ENCODE peak calls at places on chromosomes 2 and 18, in six cellular contexts. C is lung, D is GM23338, J is Peyer's patch, I is HepG2, X is keratinocyte. O is an unnamed sample. For H3K4me1, the result is how much of the 10 kb centered on the place peaks cover.

GRCh38 chr18:52288403-52289004 is 51.5 kb upstream of the DCC start:
- DNase-seq in C (no peak), D (peak), J (peak), I (peak), X (no peak), O (no peak)

GRCh38 chr2:163709270-163709669 is 26.5 kb downstream of the FIGN start:
- DNase-seq in C (no peak), D (no peak), J (no peak), I (no peak), X (no peak), O (no peak)

GRCh38 chr2:181268174-181268867 is 188.9 kb upstream of the ITGA4 start:
- DNase-seq in C (no peak), D (no peak), J (no peak), I (no peak), X (no peak), O (no peak)

GRCh38 chr2:217989221-217989948 is 13.4 kb downstream of the TNS1 start:
- DNase-seq in C (no peak), D (no peak), J (peak), I (no peak), X (no peak), O (no peak)

GRCh38 chr2:58640042-58640441 is 398.9 kb upstream of the FANCL start:
- DNase-seq in C (no peak), D (peak), J (no peak), I (no peak), X (no peak), O (no peak)

GRCh38 chr2:186726938-186727337 is 33.1 kb downstream of the FAM171B start:
- DNase-seq in C (no peak), D (no peak), J (no peak), I (no peak), X (no peak), O (no peak)

GRCh38 chr2:239433777-239434396 is 33.1 kb upstream of the HDAC4 start:
- DNase-seq in C (no peak), D (no peak), J (no peak), I (no peak), X (no peak), O (peak)

GRCh38 chr18:43279015-43279758 is 1.9 kb upstream of the SYT4 start:
- DNase-seq in C (no peak), D (peak), J (no peak), I (peak), X (no peak), O (no peak)

GRCh38 chr18:54558609-54559585 is 32.1 kb upstream of the DYNAP start:
- DNase-seq in C (no peak), D (peak), J (no peak), I (peak), X (no peak), O (no peak)

GRCh38 chr2:33069894-33070651 is 123.3 kb downstream of the LTBP1 start:
- DNase-seq in C (no peak), D (no peak), J (no peak), I (peak), X (peak), O (no peak)

GRCh38 chr18:48889115-48889941 is 61.4 kb downstream of the SMAD7 start:
- DNase-seq in C (no peak), D (peak), J (peak), I (no peak), X (no peak), O (no peak)

GRCh38 chr2:237011196-237011595 is 74.5 kb upstream of the COPS8 start:
- DNase-seq in C (no peak), D (no peak), J (no peak), I (no peak), X (no peak), O (no peak)

GRCh38 chr2:240426797-240427721 is 8.4 kb upstream of the GPC1 start:
- DNase-seq in C (no peak), D (no peak), J (peak), I (no peak), X (no peak), O (no peak)

GRCh38 chr2:133146893-133147292 is 421.4 kb downstream of the NCKAP5 start:
- DNase-seq in C (no peak), D (no peak), J (no peak), I (no peak), X (no peak), O (no peak)

GRCh38 chr2:123840614-123841013 is 184.5 kb upstream of the CNTNAP5 start:
- DNase-seq in C (no peak), D (no peak), J (no peak), I (no peak), X (no peak), O (no peak)

GRCh38 chr2:190343500-190344274 is at the start of gene INPP1:
- DNase-seq in C (peak), D (peak), J (peak), I (no peak), X (no peak), O (no peak)

GRCh38 chr2:6184532-6185302 is 492.5 kb downstream of the SOX11 start:
- DNase-seq in C (no peak), D (no peak), J (no peak), I (peak), X (no peak), O (no peak)

GRCh38 chr2:167333245-167333644 is 445.0 kb downstream of the XIRP2 start:
- DNase-seq in C (no peak), D (peak), J (no peak), I (no peak), X (no peak), O (no peak)

GRCh38 chr2:190099890-190100289 is 37.4 kb upstream of the MSTN start:
- DNase-seq in C (no peak), D (no peak), J (no peak), I (no peak), X (no peak), O (no peak)

GRCh38 chr2:65700004-65700651 is 267.7 kb upstream of the SPRED2 start:
- DNase-seq in C (no peak), D (no peak), J (no peak), I (no peak), X (no peak), O (no peak)

GRCh38 chr18:63155169-63155852 is 164.3 kb downstream of the BCL2 start:
- DNase-seq in C (peak), D (peak), J (peak), I (peak), X (no peak), O (no peak)

GRCh38 chr18:63152096-63152495 is 167.5 kb downstream of the BCL2 start:
- DNase-seq in C (no peak), D (no peak), J (no peak), I (no peak), X (no peak), O (no peak)

GRCh38 chr18:63152791-63153190 is 166.8 kb downstream of the BCL2 start:
- DNase-seq in C (no peak), D (no peak), J (no peak), I (no peak), X (no peak), O (no peak)

GRCh38 chr18:63155910-63156773 is 163.4 kb downstream of the BCL2 start:
- DNase-seq in C (no peak), D (no peak), J (no peak), I (no peak), X (no peak), O (no peak)

DNA sequence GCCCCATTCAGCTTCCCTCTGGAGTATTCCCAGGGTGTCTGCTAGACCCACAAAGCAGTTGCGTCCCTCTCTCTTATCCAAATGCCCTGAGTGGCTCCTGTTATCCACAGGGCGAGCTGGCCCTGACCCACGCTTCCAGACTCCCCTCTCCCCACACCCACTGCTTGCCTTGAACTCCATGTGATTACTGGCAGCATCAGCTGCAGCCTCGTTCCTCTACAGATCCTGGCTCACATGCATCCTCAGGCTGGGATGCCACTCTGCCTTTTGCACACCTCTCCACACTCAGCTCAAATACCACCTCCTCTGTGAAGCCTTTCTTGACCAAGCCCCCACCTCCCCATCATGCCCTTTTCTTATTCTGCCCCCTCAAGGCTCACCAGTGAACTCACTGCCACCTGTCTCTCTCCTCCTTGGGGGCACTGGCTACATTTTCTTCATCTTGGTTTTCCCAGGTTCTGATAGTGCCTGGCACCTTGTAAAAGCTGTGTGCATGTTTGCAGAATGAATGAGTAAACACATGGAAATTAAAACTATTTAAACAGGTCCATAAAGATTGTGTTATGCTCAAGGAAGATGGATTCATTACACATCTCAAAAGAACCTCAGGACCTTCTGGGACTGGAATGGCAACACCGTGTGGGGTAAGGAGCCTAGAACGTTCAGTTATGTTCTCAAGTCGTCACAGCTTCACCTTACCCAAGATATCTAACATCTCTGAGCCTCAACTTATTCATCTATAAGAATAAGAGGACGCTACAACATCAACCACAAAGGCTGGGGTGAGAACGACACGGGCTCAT is 165.0 kb downstream of the BCL2 start:
- DNase-seq in C (no peak), D (no peak), J (no peak), I (no peak), X (no peak), O (no peak)
- H3K4me1 ChIP-seq in C (under half), D (under half), J (under half), I (under half), X (under half), O (under half)

GRCh38 chr18:62757399-62758010 is 42.2 kb downstream of the PHLPP1 start:
- DNase-seq in C (no peak), D (no peak), J (no peak), I (no peak), X (no peak), O (no peak)
- H3K4me1 ChIP-seq in C (under half), D (half or more), J (under half), I (under half), X (half or more), O (under half)

GRCh38 chr2:205637779-205638503 is 44.4 kb upstream of the NRP2 start:
- DNase-seq in C (no peak), D (no peak), J (no peak), I (no peak), X (no peak), O (no peak)
- H3K4me1 ChIP-seq in C (under half), D (under half), J (under half), I (under half), X (under half), O (under half)

DNA sequence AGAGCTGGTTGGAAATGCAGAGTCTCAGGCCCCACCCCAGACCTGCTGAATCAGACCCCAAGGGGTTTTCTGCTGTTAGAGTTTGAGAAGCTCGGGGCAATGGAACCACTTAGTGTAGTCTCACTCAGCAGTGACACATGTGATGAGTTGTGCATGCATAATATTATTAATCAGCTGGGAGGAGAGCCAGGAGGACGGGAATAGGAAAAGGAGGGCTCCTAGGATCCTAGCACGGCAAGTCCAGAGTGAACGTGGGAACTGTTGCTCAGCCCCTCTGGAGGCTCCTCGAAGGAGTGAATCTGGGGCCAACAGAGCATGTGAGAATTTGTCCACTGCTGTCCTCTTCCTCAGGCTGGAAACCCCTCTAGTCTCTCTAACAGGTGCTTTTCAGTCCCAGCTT is 87.1 kb downstream of the HS1BP3 start:
- DNase-seq in C (no peak), D (no peak), J (peak), I (no peak), X (peak), O (no peak)
- H3K4me1 ChIP-seq in C (under half), D (under half), J (under half), I (half or more), X (under half), O (under half)

GRCh38 chr2:169073211-169073971 is 4.0 kb downstream of the DHRS9 start:
- DNase-seq in C (no peak), D (no peak), J (no peak), I (no peak), X (no peak), O (no peak)

GRCh38 chr2:169073972-169074751 is 4.8 kb downstream of the DHRS9 start:
- DNase-seq in C (no peak), D (no peak), J (no peak), I (no peak), X (no peak), O (no peak)

GRCh38 chr2:169069818-169070217 is 455 bp downstream of the DHRS9 start:
- DNase-seq in C (no peak), D (no peak), J (no peak), I (no peak), X (no peak), O (no peak)

GRCh38 chr2:169071455-169071854 is 2.1 kb downstream of the DHRS9 start:
- DNase-seq in C (no peak), D (no peak), J (no peak), I (no peak), X (no peak), O (no peak)

DNA sequence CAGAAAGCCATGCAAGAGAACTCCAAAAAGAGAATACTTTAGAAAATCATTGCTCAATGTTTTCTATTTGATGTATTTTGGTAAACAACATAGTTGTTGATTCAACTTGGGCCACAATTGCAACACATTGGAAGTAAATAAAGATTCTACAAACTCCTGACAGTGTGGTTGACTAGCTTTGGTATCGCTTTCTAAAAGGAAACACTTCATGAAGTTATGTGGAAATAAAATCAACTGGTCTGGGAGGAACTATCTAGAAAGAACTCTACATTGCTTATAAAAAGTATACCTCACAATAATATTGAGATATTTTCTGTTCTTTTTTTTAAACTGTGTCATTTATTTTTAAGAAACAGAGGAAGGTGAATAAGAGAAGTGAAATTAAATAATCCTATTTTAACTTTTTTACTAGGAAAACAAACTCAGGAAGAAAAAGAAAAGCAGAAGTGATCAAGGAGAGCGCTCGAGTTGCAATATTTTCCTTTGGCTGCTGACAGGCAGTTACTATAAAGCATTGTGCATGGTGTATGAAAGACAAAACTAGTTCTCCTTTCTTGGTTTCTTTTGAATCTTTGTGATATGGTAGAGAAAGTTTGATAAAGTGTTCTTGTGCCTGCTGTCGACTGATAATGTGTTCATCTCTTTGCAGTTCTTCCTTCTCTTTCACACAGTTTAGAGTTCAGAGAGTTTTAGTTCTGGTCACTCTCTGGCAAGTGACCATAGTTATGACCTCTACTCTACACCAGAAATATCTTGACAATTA is 3.0 kb downstream of the DHRS9 start:
- DNase-seq in C (no peak), D (no peak), J (no peak), I (no peak), X (no peak), O (no peak)
- H3K4me1 ChIP-seq in C (under half), D (under half), J (under half), I (under half), X (under half), O (under half)

DNA sequence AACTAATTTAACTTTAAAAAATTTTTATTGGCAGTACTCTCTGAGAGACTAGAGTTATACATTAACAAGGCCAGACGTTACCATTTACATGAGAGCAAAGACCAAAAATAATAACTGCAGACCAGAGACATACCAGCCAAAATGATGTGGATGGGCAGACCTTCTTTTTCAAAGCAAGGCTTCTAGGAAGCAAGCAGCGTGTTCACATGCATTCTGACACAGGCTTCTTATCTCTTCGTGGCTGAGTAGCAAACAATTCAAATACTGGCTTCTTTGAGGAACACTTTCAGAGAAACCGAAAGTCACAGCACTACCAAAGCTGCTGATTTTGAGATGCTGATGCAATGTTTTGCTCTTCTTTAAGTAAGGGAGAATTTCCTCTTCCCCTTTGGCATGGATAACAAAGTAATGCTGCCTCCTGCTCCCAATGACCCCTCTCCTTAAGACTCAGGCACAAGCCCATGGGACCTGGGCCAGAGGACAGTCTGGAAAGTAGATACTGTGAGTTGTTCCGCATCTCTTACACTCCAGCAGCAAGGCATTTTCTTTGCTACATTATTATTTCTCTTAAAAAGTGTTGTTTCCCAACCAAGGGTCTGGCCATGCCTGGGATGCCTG is 181.9 kb downstream of the MREG start:
- DNase-seq in C (no peak), D (no peak), J (no peak), I (peak), X (no peak), O (peak)
- H3K4me1 ChIP-seq in C (under half), D (under half), J (under half), I (half or more), X (under half), O (under half)

GRCh38 chr2:42103829-42104228 is 56.0 kb downstream of the PKDCC start:
- DNase-seq in C (no peak), D (peak), J (no peak), I (no peak), X (no peak), O (no peak)
- H3K4me1 ChIP-seq in C (under half), D (under half), J (under half), I (half or more), X (under half), O (under half)

DNA sequence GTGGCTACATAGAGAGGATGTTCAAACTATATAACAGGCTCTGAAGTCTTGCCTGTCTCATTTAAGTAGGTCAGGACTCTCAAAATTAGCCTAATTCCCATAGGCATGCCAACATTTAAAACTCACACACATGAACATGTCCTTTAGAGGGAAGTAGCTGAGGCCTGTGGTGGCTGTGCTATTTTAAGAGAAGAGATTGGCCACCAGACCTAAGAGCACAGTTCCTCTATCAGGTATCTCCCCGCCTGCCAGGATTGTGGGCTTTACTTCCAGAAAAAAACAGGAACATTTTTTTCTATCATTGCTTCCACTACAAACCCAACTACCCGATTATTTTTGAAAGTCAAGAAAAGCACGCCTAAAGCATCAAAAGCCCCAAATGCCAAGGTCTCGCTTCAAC is 15.4 kb downstream of the FHL2 start:
- DNase-seq in C (no peak), D (no peak), J (no peak), I (no peak), X (no peak), O (no peak)
- H3K4me1 ChIP-seq in C (under half), D (under half), J (under half), I (under half), X (under half), O (under half)

GRCh38 chr2:200619275-200619674 is 33.5 kb downstream of the AOX1 start:
- DNase-seq in C (no peak), D (no peak), J (no peak), I (no peak), X (no peak), O (peak)
- H3K4me1 ChIP-seq in C (under half), D (under half), J (under half), I (under half), X (under half), O (under half)

GRCh38 chr2:25294573-25295462 is 46.9 kb downstream of the DNMT3A start:
- DNase-seq in C (peak), D (no peak), J (no peak), I (no peak), X (no peak), O (no peak)

GRCh38 chr2:25297738-25298137 is 44.0 kb downstream of the DNMT3A start:
- DNase-seq in C (no peak), D (peak), J (no peak), I (no peak), X (no peak), O (no peak)

GRCh38 chr2:25293145-25293544 is 48.6 kb downstream of the DNMT3A start:
- DNase-seq in C (no peak), D (no peak), J (no peak), I (no peak), X (no peak), O (no peak)

GRCh38 chr2:25293958-25294513 is 47.7 kb downstream of the DNMT3A start:
- DNase-seq in C (no peak), D (no peak), J (no peak), I (no peak), X (no peak), O (no peak)

DNA sequence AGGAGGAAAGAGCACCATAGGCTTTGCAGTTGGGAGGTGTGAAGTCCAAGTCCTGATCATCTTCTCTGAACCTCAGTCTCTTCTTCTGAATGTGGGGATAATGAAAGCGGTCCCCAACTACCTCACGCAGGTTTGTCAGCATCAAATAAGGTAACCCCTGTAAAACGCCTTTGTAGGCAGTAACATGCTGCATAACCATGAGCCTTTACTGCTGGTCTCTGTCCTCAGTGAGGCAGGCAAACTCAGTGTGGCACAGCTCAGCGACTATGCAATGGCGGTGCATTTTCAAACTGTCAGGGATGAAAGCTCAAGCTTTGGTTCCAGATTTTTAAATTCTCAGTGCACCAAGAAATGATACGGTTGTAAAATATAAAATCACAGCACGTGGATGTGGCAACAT is 46.1 kb downstream of the DNMT3A start:
- DNase-seq in C (no peak), D (no peak), J (no peak), I (no peak), X (no peak), O (no peak)
- H3K4me1 ChIP-seq in C (under half), D (under half), J (under half), I (under half), X (under half), O (under half)